ENCODE peak calls at places on chromosomes 4 and X, in four cellular contexts. One of them, this sample, is unnamed. For H3K4me1, the result is how much of the 10 kb centered on the place peaks cover.

GRCh38 chrX:128106630-128107029 is 54.4 kb upstream of the ACTRT1 start:
- DNase-seq in mammary epithelial cell: no peak
- DNase-seq in hepatocyte: peak
- DNase-seq in uterus: no peak
- DNase-seq in this sample: peak

GRCh38 chr4:189600598-189601435 is 339.9 kb upstream of the FRG1 start:
- DNase-seq in mammary epithelial cell: no peak
- DNase-seq in hepatocyte: peak
- DNase-seq in uterus: no peak
- DNase-seq in this sample: no peak

GRCh38 chrX:37474478-37474877 is 97.0 kb upstream of the LANCL3 start:
- DNase-seq in mammary epithelial cell: no peak
- DNase-seq in hepatocyte: no peak
- DNase-seq in uterus: no peak
- DNase-seq in this sample: no peak

GRCh38 chr4:141448490-141448889 is 187.9 kb upstream of the IL15 start:
- DNase-seq in mammary epithelial cell: no peak
- DNase-seq in hepatocyte: no peak
- DNase-seq in uterus: no peak
- DNase-seq in this sample: no peak

GRCh38 chrX:27996132-27996531 is 14.9 kb upstream of the DCAF8L1 start:
- DNase-seq in mammary epithelial cell: no peak
- DNase-seq in hepatocyte: no peak
- DNase-seq in uterus: no peak
- DNase-seq in this sample: no peak

GRCh38 chrX:10233173-10233572 is 76.4 kb downstream of the CLCN4 start:
- DNase-seq in mammary epithelial cell: no peak
- DNase-seq in hepatocyte: no peak
- DNase-seq in uterus: no peak
- DNase-seq in this sample: no peak

GRCh38 chr4:105624530-105624929 is 72.1 kb downstream of the ARHGEF38 start:
- DNase-seq in mammary epithelial cell: peak
- DNase-seq in hepatocyte: no peak
- DNase-seq in uterus: peak
- DNase-seq in this sample: peak

GRCh38 chrX:22963186-22963585 is 36.6 kb upstream of the DDX53 start:
- DNase-seq in mammary epithelial cell: no peak
- DNase-seq in hepatocyte: no peak
- DNase-seq in uterus: no peak
- DNase-seq in this sample: no peak

GRCh38 chr4:111187108-111187507 is 564.2 kb upstream of the PITX2 start:
- DNase-seq in mammary epithelial cell: no peak
- DNase-seq in hepatocyte: no peak
- DNase-seq in uterus: no peak
- DNase-seq in this sample: no peak

GRCh38 chrX:16077811-16078210 is 45.6 kb upstream of the GRPR start:
- DNase-seq in mammary epithelial cell: no peak
- DNase-seq in hepatocyte: no peak
- DNase-seq in uterus: no peak
- DNase-seq in this sample: no peak

GRCh38 chrX:3690140-3690539 is 23.3 kb downstream of the PRKX start:
- DNase-seq in mammary epithelial cell: no peak
- DNase-seq in hepatocyte: no peak
- DNase-seq in uterus: no peak
- DNase-seq in this sample: no peak

GRCh38 chrX:55521687-55522086 is 32.0 kb upstream of the USP51 start:
- DNase-seq in mammary epithelial cell: no peak
- DNase-seq in hepatocyte: no peak
- DNase-seq in uterus: no peak
- DNase-seq in this sample: no peak

GRCh38 chr4:8738471-8738931 is 133.1 kb downstream of the HMX1 start:
- DNase-seq in mammary epithelial cell: no peak
- DNase-seq in hepatocyte: no peak
- DNase-seq in uterus: no peak
- DNase-seq in this sample: no peak

GRCh38 chrX:39163585-39163984 is 362.3 kb downstream of the MID1IP1 start:
- DNase-seq in mammary epithelial cell: no peak
- DNase-seq in hepatocyte: no peak
- DNase-seq in uterus: no peak
- DNase-seq in this sample: no peak

GRCh38 chrX:39164212-39164611 is 363.0 kb downstream of the MID1IP1 start:
- DNase-seq in mammary epithelial cell: no peak
- DNase-seq in hepatocyte: no peak
- DNase-seq in uterus: no peak
- DNase-seq in this sample: no peak

GRCh38 chrX:39161856-39162255 is 360.6 kb downstream of the MID1IP1 start:
- DNase-seq in mammary epithelial cell: no peak
- DNase-seq in hepatocyte: no peak
- DNase-seq in uterus: no peak
- DNase-seq in this sample: no peak

GRCh38 chrX:39165185-39165584 is 363.9 kb downstream of the MID1IP1 start:
- DNase-seq in mammary epithelial cell: no peak
- DNase-seq in hepatocyte: no peak
- DNase-seq in uterus: no peak
- DNase-seq in this sample: no peak

DNA sequence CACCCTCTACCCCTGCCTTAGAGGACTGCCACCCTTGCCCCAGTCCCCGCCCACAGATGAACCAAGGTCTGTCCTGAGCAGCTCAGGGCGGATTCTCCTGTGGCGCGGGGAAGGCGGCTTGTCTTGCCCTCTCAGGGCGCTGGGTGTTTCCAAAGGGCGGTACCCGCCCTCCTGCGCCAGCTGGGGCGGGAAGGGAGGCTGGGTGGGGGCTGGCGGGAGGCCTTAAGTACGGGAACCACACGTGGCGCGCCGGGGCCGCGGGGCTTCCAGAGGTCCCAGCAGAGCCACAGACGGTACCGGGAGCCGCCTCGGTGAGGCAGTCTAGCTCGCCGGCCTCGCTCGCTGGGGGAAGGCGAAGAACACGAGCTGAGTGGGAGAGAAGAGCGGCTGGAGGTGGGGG is 361.1 kb downstream of the MID1IP1 start:
- DNase-seq in mammary epithelial cell: no peak
- DNase-seq in hepatocyte: peak
- DNase-seq in uterus: peak
- DNase-seq in this sample: no peak
- TF ChIP-seq CTCF in mammary epithelial cell: no peak
- TF ChIP-seq CTCF in hepatocyte: peak
- TF ChIP-seq CTCF in uterus: peak
- TF ChIP-seq CTCF in this sample: no peak

GRCh38 chr4:153512162-153512852 is 46.1 kb downstream of the TMEM131L start:
- DNase-seq in mammary epithelial cell: no peak
- DNase-seq in hepatocyte: no peak
- DNase-seq in uterus: no peak
- DNase-seq in this sample: no peak

GRCh38 chr4:153509724-153510123 is 43.6 kb downstream of the TMEM131L start:
- DNase-seq in mammary epithelial cell: no peak
- DNase-seq in hepatocyte: no peak
- DNase-seq in uterus: no peak
- DNase-seq in this sample: no peak

GRCh38 chr4:153511104-153511503 is 44.9 kb downstream of the TMEM131L start:
- DNase-seq in mammary epithelial cell: no peak
- DNase-seq in hepatocyte: no peak
- DNase-seq in uterus: no peak
- DNase-seq in this sample: no peak

GRCh38 chr4:153512952-153513500 is 46.9 kb downstream of the TMEM131L start:
- DNase-seq in mammary epithelial cell: no peak
- DNase-seq in hepatocyte: no peak
- DNase-seq in uterus: no peak
- DNase-seq in this sample: no peak

GRCh38 chr4:153510252-153511001 is 44.3 kb downstream of the TMEM131L start:
- DNase-seq in mammary epithelial cell: no peak
- DNase-seq in hepatocyte: no peak
- DNase-seq in uterus: no peak
- DNase-seq in this sample: no peak
- H3K4me1 ChIP-seq in mammary epithelial cell: under half
- H3K4me1 ChIP-seq in hepatocyte: under half
- H3K4me1 ChIP-seq in uterus: under half
- H3K4me1 ChIP-seq in this sample: under half

GRCh38 chr4:173990126-173990878 is 293.2 kb downstream of the FBXO8 start:
- DNase-seq in mammary epithelial cell: peak
- DNase-seq in hepatocyte: peak
- DNase-seq in uterus: no peak
- DNase-seq in this sample: peak
- TF ChIP-seq CTCF in mammary epithelial cell: peak
- TF ChIP-seq CTCF in hepatocyte: peak
- TF ChIP-seq CTCF in uterus: peak
- TF ChIP-seq CTCF in this sample: peak

GRCh38 chrX:119687661-119688413 is 5.1 kb downstream of the SEPTIN6 start:
- DNase-seq in mammary epithelial cell: no peak
- DNase-seq in hepatocyte: no peak
- DNase-seq in uterus: no peak
- DNase-seq in this sample: no peak
- H3K4me1 ChIP-seq in mammary epithelial cell: under half
- H3K4me1 ChIP-seq in hepatocyte: under half
- H3K4me1 ChIP-seq in uterus: under half
- H3K4me1 ChIP-seq in this sample: under half

DNA sequence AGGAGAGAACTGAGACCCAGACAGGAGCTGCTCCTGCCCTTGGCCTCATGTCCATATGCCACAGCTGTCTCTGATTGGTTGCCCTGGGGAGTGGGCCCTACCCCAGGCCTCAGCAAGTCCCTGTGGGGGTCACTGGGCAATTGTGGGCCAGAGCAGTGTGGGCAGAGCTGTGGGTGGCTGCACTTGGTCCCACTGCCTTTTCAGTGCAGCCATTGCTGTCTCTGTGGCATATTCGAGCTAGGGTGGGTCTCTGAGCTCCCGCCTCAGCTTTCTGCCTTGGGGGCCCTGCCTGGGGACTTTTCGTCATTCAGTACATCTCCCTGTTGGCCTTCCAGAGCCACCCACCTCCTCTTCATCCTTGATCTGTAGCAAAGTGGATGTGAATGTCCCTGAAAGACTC is 69.8 kb upstream of the LRPAP1 start:
- DNase-seq in mammary epithelial cell: no peak
- DNase-seq in hepatocyte: no peak
- DNase-seq in uterus: no peak
- DNase-seq in this sample: no peak
- TF ChIP-seq CTCF in mammary epithelial cell: no peak
- TF ChIP-seq CTCF in hepatocyte: no peak
- TF ChIP-seq CTCF in uterus: no peak
- TF ChIP-seq CTCF in this sample: no peak

GRCh38 chrX:133722756-133723155 is 262.6 kb downstream of the GPC3 start:
- DNase-seq in mammary epithelial cell: no peak
- DNase-seq in hepatocyte: no peak
- DNase-seq in uterus: no peak
- DNase-seq in this sample: no peak
- H3K4me1 ChIP-seq in mammary epithelial cell: under half
- H3K4me1 ChIP-seq in hepatocyte: under half
- H3K4me1 ChIP-seq in uterus: under half
- H3K4me1 ChIP-seq in this sample: under half

GRCh38 chrX:53166103-53166502 is 58.9 kb downstream of the KDM5C start:
- DNase-seq in mammary epithelial cell: no peak
- DNase-seq in hepatocyte: no peak
- DNase-seq in uterus: no peak
- DNase-seq in this sample: no peak

DNA sequence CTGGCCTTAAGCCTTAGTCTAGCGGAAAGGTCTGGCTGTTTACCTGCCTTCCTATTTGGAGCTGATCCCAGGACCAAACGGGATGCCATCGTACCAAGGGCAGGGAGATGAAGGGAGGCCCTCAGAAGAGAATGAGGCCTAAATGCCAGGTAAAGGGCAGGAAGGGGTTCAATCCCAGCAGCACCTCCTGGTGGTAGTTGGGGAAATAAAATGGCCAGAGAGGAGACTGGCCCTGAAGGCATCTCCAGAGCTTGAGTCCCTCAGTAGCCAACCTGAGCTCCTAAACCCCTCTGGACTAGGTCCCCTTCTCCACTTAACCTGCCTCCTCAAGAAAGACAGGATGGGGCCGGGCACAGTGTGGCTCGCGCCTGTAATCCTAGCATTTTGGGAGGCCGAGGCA is 53.7 kb downstream of the KDM5C start:
- DNase-seq in mammary epithelial cell: no peak
- DNase-seq in hepatocyte: no peak
- DNase-seq in uterus: no peak
- DNase-seq in this sample: no peak
- TF ChIP-seq CTCF in mammary epithelial cell: no peak
- TF ChIP-seq CTCF in hepatocyte: no peak
- TF ChIP-seq CTCF in uterus: no peak
- TF ChIP-seq CTCF in this sample: no peak

DNA sequence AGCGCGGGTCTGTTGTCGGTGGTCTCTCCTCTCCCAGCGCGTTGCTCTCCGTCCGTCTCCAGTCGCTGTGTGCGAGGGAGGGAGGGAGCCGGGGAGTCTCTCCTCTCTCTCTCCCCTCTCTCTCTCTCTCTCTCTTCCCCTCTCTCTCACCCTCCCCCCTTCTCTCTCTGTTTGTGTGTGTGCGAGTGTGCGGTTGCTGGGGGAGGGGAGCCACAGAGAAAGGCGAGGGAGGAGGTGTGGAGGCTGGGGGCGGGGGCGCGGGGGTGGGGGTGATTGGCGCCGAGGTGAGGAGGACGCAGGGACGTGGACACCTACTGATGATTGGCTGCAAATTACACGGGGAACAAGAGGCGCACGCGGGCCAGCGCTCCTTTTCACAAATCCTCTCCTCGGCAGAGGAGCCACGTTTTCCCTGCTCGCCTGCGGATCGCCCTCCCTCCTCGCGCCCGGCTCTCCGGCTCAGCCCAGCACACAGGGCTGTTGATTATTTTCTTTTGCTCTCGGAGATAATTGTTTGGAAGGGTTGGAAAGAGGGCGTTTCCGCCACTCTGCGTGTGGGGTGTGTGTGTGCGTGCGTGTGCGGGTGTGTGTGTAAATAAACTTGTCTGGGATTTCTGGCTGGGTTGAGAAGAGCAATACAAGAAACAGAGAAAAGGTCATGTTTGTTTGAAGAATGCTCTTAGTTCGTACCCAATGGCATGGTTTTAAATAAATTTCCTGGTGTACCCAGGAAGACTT is at the start of gene CXXC4:
- DNase-seq in mammary epithelial cell: peak
- DNase-seq in hepatocyte: peak
- DNase-seq in uterus: peak
- DNase-seq in this sample: peak
- H3K4me1 ChIP-seq in mammary epithelial cell: under half
- H3K4me1 ChIP-seq in hepatocyte: under half
- H3K4me1 ChIP-seq in uterus: under half
- H3K4me1 ChIP-seq in this sample: under half